ENCODE peak calls at places on chromosomes 11 and 22, in nine cellular contexts. One of them, this sample, is unnamed.

GRCh38 chr11:125423247-125423849 is 72.7 kb downstream of the FEZ1 start:
- DNase-seq in amniotic stem cell: no peak
- DNase-seq in HTR-8/SVneo: no peak
- DNase-seq in T-cell: no peak
- DNase-seq in activated B cell treated with CpG ODN at 0.5 μM for 24 hours: no peak
- DNase-seq in kidney tubule cell: peak
- DNase-seq in SK-N-DZ: no peak
- DNase-seq in H7: peak
- DNase-seq in GM23248: no peak
- DNase-seq in this sample: no peak

GRCh38 chr22:47449508-47450270 is 687.2 kb downstream of the TBC1D22A start:
- DNase-seq in amniotic stem cell: no peak
- DNase-seq in HTR-8/SVneo: no peak
- DNase-seq in T-cell: no peak
- DNase-seq in activated B cell treated with CpG ODN at 0.5 μM for 24 hours: no peak
- DNase-seq in kidney tubule cell: no peak
- DNase-seq in SK-N-DZ: no peak
- DNase-seq in H7: no peak
- DNase-seq in GM23248: no peak
- DNase-seq in this sample: no peak

GRCh38 chr11:118912742-118913410 is 12.8 kb downstream of the BCL9L start:
- DNase-seq in amniotic stem cell: no peak
- DNase-seq in HTR-8/SVneo: no peak
- DNase-seq in T-cell: no peak
- DNase-seq in activated B cell treated with CpG ODN at 0.5 μM for 24 hours: no peak
- DNase-seq in kidney tubule cell: peak
- DNase-seq in SK-N-DZ: no peak
- DNase-seq in H7: no peak
- DNase-seq in GM23248: peak
- DNase-seq in this sample: no peak

GRCh38 chr11:71284525-71285092 is 32.2 kb upstream of the SHANK2 start:
- DNase-seq in amniotic stem cell: no peak
- DNase-seq in HTR-8/SVneo: no peak
- DNase-seq in T-cell: no peak
- DNase-seq in activated B cell treated with CpG ODN at 0.5 μM for 24 hours: no peak
- DNase-seq in kidney tubule cell: peak
- DNase-seq in SK-N-DZ: no peak
- DNase-seq in H7: no peak
- DNase-seq in GM23248: no peak
- DNase-seq in this sample: no peak

GRCh38 chr11:1375161-1375954 is 14.4 kb upstream of the BRSK2 start:
- DNase-seq in amniotic stem cell: no peak
- DNase-seq in HTR-8/SVneo: no peak
- DNase-seq in T-cell: no peak
- DNase-seq in activated B cell treated with CpG ODN at 0.5 μM for 24 hours: no peak
- DNase-seq in kidney tubule cell: no peak
- DNase-seq in SK-N-DZ: no peak
- DNase-seq in H7: peak
- DNase-seq in GM23248: no peak
- DNase-seq in this sample: no peak

GRCh38 chr11:119470316-119471266 is 47.6 kb upstream of the THY1 start:
- DNase-seq in amniotic stem cell: peak
- DNase-seq in HTR-8/SVneo: no peak
- DNase-seq in T-cell: no peak
- DNase-seq in activated B cell treated with CpG ODN at 0.5 μM for 24 hours: no peak
- DNase-seq in kidney tubule cell: peak
- DNase-seq in SK-N-DZ: peak
- DNase-seq in H7: no peak
- DNase-seq in GM23248: peak
- DNase-seq in this sample: no peak

GRCh38 chr11:77879218-77879617 is 58.3 kb downstream of the AAMDC start:
- DNase-seq in amniotic stem cell: no peak
- DNase-seq in HTR-8/SVneo: no peak
- DNase-seq in T-cell: no peak
- DNase-seq in activated B cell treated with CpG ODN at 0.5 μM for 24 hours: no peak
- DNase-seq in kidney tubule cell: no peak
- DNase-seq in SK-N-DZ: no peak
- DNase-seq in H7: no peak
- DNase-seq in GM23248: peak
- DNase-seq in this sample: no peak

GRCh38 chr11:118911113-118911879 is 14.4 kb downstream of the BCL9L start:
- DNase-seq in amniotic stem cell: no peak
- DNase-seq in HTR-8/SVneo: no peak
- DNase-seq in T-cell: no peak
- DNase-seq in activated B cell treated with CpG ODN at 0.5 μM for 24 hours: no peak
- DNase-seq in kidney tubule cell: peak
- DNase-seq in SK-N-DZ: peak
- DNase-seq in H7: peak
- DNase-seq in GM23248: peak
- DNase-seq in this sample: peak

GRCh38 chr11:66012371-66012945 is 650 bp downstream of the CST6 start:
- DNase-seq in amniotic stem cell: no peak
- DNase-seq in HTR-8/SVneo: no peak
- DNase-seq in T-cell: no peak
- DNase-seq in activated B cell treated with CpG ODN at 0.5 μM for 24 hours: no peak
- DNase-seq in kidney tubule cell: peak
- DNase-seq in SK-N-DZ: no peak
- DNase-seq in H7: peak
- DNase-seq in GM23248: no peak
- DNase-seq in this sample: no peak

GRCh38 chr11:47179655-47179991 is 2.9 kb upstream of the ARFGAP2 start:
- DNase-seq in amniotic stem cell: no peak
- DNase-seq in HTR-8/SVneo: peak
- DNase-seq in T-cell: no peak
- DNase-seq in activated B cell treated with CpG ODN at 0.5 μM for 24 hours: no peak
- DNase-seq in kidney tubule cell: peak
- DNase-seq in SK-N-DZ: peak
- DNase-seq in H7: peak
- DNase-seq in GM23248: peak
- DNase-seq in this sample: peak

GRCh38 chr11:68269414-68270081 is 2.2 kb downstream of the C11orf24 start:
- DNase-seq in amniotic stem cell: peak
- DNase-seq in HTR-8/SVneo: no peak
- DNase-seq in T-cell: no peak
- DNase-seq in activated B cell treated with CpG ODN at 0.5 μM for 24 hours: no peak
- DNase-seq in kidney tubule cell: peak
- DNase-seq in SK-N-DZ: no peak
- DNase-seq in H7: no peak
- DNase-seq in GM23248: peak
- DNase-seq in this sample: peak

GRCh38 chr11:76185931-76186401 is 20.3 kb downstream of the WNT11 start:
- DNase-seq in amniotic stem cell: no peak
- DNase-seq in HTR-8/SVneo: no peak
- DNase-seq in T-cell: no peak
- DNase-seq in activated B cell treated with CpG ODN at 0.5 μM for 24 hours: no peak
- DNase-seq in kidney tubule cell: no peak
- DNase-seq in SK-N-DZ: peak
- DNase-seq in H7: peak
- DNase-seq in GM23248: peak
- DNase-seq in this sample: no peak

GRCh38 chr11:121561716-121562115 is 108.9 kb upstream of the SORL1-AS1 start:
- DNase-seq in amniotic stem cell: no peak
- DNase-seq in HTR-8/SVneo: no peak
- DNase-seq in T-cell: no peak
- DNase-seq in activated B cell treated with CpG ODN at 0.5 μM for 24 hours: no peak
- DNase-seq in kidney tubule cell: no peak
- DNase-seq in SK-N-DZ: no peak
- DNase-seq in H7: no peak
- DNase-seq in GM23248: no peak
- DNase-seq in this sample: no peak

GRCh38 chr11:109818303-109818702 is 274.9 kb upstream of the ZC3H12C start:
- DNase-seq in amniotic stem cell: no peak
- DNase-seq in HTR-8/SVneo: no peak
- DNase-seq in T-cell: no peak
- DNase-seq in activated B cell treated with CpG ODN at 0.5 μM for 24 hours: no peak
- DNase-seq in kidney tubule cell: no peak
- DNase-seq in SK-N-DZ: no peak
- DNase-seq in H7: no peak
- DNase-seq in GM23248: no peak
- DNase-seq in this sample: no peak

GRCh38 chr22:26322179-26322905 is 106.7 kb upstream of the ASPHD2 start:
- DNase-seq in amniotic stem cell: peak
- DNase-seq in HTR-8/SVneo: peak
- DNase-seq in T-cell: no peak
- DNase-seq in activated B cell treated with CpG ODN at 0.5 μM for 24 hours: no peak
- DNase-seq in kidney tubule cell: peak
- DNase-seq in SK-N-DZ: no peak
- DNase-seq in H7: no peak
- DNase-seq in GM23248: peak
- DNase-seq in this sample: peak

GRCh38 chr11:100942016-100942415 is 187.6 kb downstream of the PGR start:
- DNase-seq in amniotic stem cell: no peak
- DNase-seq in HTR-8/SVneo: no peak
- DNase-seq in T-cell: no peak
- DNase-seq in activated B cell treated with CpG ODN at 0.5 μM for 24 hours: no peak
- DNase-seq in kidney tubule cell: no peak
- DNase-seq in SK-N-DZ: no peak
- DNase-seq in H7: no peak
- DNase-seq in GM23248: peak
- DNase-seq in this sample: no peak

GRCh38 chr22:29149841-29150555 is 55.7 kb upstream of the EMID1 start:
- DNase-seq in amniotic stem cell: no peak
- DNase-seq in HTR-8/SVneo: no peak
- DNase-seq in T-cell: no peak
- DNase-seq in activated B cell treated with CpG ODN at 0.5 μM for 24 hours: no peak
- DNase-seq in kidney tubule cell: no peak
- DNase-seq in SK-N-DZ: no peak
- DNase-seq in H7: peak
- DNase-seq in GM23248: no peak
- DNase-seq in this sample: no peak

GRCh38 chr11:47152126-47152952 is 24.3 kb downstream of the ARFGAP2 start:
- DNase-seq in amniotic stem cell: no peak
- DNase-seq in HTR-8/SVneo: no peak
- DNase-seq in T-cell: no peak
- DNase-seq in activated B cell treated with CpG ODN at 0.5 μM for 24 hours: no peak
- DNase-seq in kidney tubule cell: no peak
- DNase-seq in SK-N-DZ: no peak
- DNase-seq in H7: no peak
- DNase-seq in GM23248: no peak
- DNase-seq in this sample: no peak

GRCh38 chr11:61656347-61657077 is 23.7 kb upstream of the DAGLA start:
- DNase-seq in amniotic stem cell: no peak
- DNase-seq in HTR-8/SVneo: no peak
- DNase-seq in T-cell: no peak
- DNase-seq in activated B cell treated with CpG ODN at 0.5 μM for 24 hours: no peak
- DNase-seq in kidney tubule cell: no peak
- DNase-seq in SK-N-DZ: no peak
- DNase-seq in H7: peak
- DNase-seq in GM23248: no peak
- DNase-seq in this sample: no peak

GRCh38 chr22:49350441-49351121 is 477.1 kb downstream of the BRD1 start:
- DNase-seq in amniotic stem cell: no peak
- DNase-seq in HTR-8/SVneo: no peak
- DNase-seq in T-cell: no peak
- DNase-seq in activated B cell treated with CpG ODN at 0.5 μM for 24 hours: no peak
- DNase-seq in kidney tubule cell: no peak
- DNase-seq in SK-N-DZ: no peak
- DNase-seq in H7: no peak
- DNase-seq in GM23248: no peak
- DNase-seq in this sample: no peak

GRCh38 chr11:77487790-77488189 is 13.9 kb upstream of the PAK1 start:
- DNase-seq in amniotic stem cell: no peak
- DNase-seq in HTR-8/SVneo: no peak
- DNase-seq in T-cell: no peak
- DNase-seq in activated B cell treated with CpG ODN at 0.5 μM for 24 hours: no peak
- DNase-seq in kidney tubule cell: peak
- DNase-seq in SK-N-DZ: no peak
- DNase-seq in H7: no peak
- DNase-seq in GM23248: no peak
- DNase-seq in this sample: no peak

GRCh38 chr11:126452256-126452655 is 96.8 kb downstream of the ST3GAL4 start:
- DNase-seq in amniotic stem cell: no peak
- DNase-seq in HTR-8/SVneo: no peak
- DNase-seq in T-cell: no peak
- DNase-seq in activated B cell treated with CpG ODN at 0.5 μM for 24 hours: no peak
- DNase-seq in kidney tubule cell: no peak
- DNase-seq in SK-N-DZ: no peak
- DNase-seq in H7: no peak
- DNase-seq in GM23248: no peak
- DNase-seq in this sample: no peak

GRCh38 chr11:132858203-132858602 is 674.1 kb downstream of the OPCML start:
- DNase-seq in amniotic stem cell: no peak
- DNase-seq in HTR-8/SVneo: peak
- DNase-seq in T-cell: no peak
- DNase-seq in activated B cell treated with CpG ODN at 0.5 μM for 24 hours: no peak
- DNase-seq in kidney tubule cell: peak
- DNase-seq in SK-N-DZ: no peak
- DNase-seq in H7: peak
- DNase-seq in GM23248: peak
- DNase-seq in this sample: peak

This sample was measured in kidney glomerular epithelial cell.